ENCODE peak calls at places on chromosomes 7 and 10, in six cellular contexts. X, Y, E, W, D and B are unnamed samples.

GRCh38 chr7:32941996-32942782 is 15.1 kb upstream of the FKBP9 start:
- DNase-seq in W (peak), D (peak), E (peak), Y (no peak), X (peak), B (peak)

GRCh38 chr7:124152859-124153692 is 120.2 kb upstream of the TMEM229A start:
- DNase-seq in Y (no peak), D (peak), X (peak), E (peak), W (no peak), B (peak)

GRCh38 chr10:84783386-84783785 is 455.0 kb downstream of the CCSER2 start:
- DNase-seq in W (no peak), X (peak), D (no peak), E (peak), Y (no peak), B (peak)

GRCh38 chr10:102504976-102505300 is 1.2 kb downstream of the SUFU start:
- DNase-seq in W (no peak), X (no peak), Y (no peak), E (peak), D (no peak), B (no peak)

GRCh38 chr7:12123172-12123571 is 87.9 kb upstream of the TMEM106B start:
- DNase-seq in W (no peak), Y (no peak), D (no peak), X (no peak), E (no peak), B (no peak)

GRCh38 chr7:131067220-131067619 is 260.5 kb upstream of the MKLN1 start:
- DNase-seq in Y (no peak), E (peak), W (no peak), X (no peak), D (no peak), B (no peak)

GRCh38 chr7:107696330-107696946 is 35.8 kb downstream of the SLC26A4 start:
- DNase-seq in D (no peak), X (no peak), Y (no peak), E (no peak), W (no peak), B (no peak)

GRCh38 chr10:35735412-35735811 is 93.3 kb upstream of the FZD8 start:
- DNase-seq in D (peak), Y (no peak), E (peak), X (no peak), W (no peak), B (peak)

GRCh38 chr10:118003146-118003545 is 43.6 kb downstream of the RAB11FIP2 start:
- DNase-seq in E (peak), W (no peak), Y (no peak), X (no peak), D (no peak), B (no peak)

GRCh38 chr7:92631067-92631829 is 41.1 kb upstream of the FAM133B start:
- DNase-seq in W (no peak), D (no peak), X (no peak), E (no peak), Y (no peak), B (no peak)

GRCh38 chr7:135859548-135859947 is 110.9 kb upstream of the FAM180A start:
- DNase-seq in E (peak), W (no peak), D (peak), Y (no peak), X (no peak), B (peak)

GRCh38 chr10:55668326-55668922 is 692.6 kb downstream of the ZWINT start:
- DNase-seq in W (no peak), E (no peak), Y (no peak), D (no peak), X (peak), B (no peak)

GRCh38 chr7:34066968-34067367 is 161.6 kb downstream of the BMPER start:
- DNase-seq in Y (no peak), W (no peak), D (no peak), E (no peak), X (no peak), B (no peak)

DNA sequence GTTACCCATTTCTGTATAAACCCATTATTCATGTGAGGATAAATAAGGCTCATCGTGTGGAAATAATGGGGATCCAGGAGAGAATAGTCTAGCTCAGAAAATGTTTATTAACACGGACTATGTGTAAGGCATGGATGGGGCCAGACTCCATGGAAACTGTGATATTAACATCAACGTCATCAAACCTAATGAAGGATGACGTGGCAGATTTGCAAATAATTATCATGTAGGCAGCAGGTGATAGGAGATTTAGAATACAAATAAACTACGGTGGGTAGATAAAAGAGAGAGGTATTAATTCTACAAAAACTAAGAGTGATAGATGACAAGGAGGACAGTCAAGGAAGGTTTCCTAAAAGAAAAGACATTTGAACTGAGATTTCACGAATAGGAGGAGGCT is 592.2 kb downstream of the REEP3 start:
- DNase-seq in X (no peak), Y (no peak), D (no peak), W (no peak), E (no peak), B (no peak)
- TF ChIP-seq CTCF in X (no peak), Y (no peak), D (no peak), W (no peak), E (no peak), B (no peak)

DNA sequence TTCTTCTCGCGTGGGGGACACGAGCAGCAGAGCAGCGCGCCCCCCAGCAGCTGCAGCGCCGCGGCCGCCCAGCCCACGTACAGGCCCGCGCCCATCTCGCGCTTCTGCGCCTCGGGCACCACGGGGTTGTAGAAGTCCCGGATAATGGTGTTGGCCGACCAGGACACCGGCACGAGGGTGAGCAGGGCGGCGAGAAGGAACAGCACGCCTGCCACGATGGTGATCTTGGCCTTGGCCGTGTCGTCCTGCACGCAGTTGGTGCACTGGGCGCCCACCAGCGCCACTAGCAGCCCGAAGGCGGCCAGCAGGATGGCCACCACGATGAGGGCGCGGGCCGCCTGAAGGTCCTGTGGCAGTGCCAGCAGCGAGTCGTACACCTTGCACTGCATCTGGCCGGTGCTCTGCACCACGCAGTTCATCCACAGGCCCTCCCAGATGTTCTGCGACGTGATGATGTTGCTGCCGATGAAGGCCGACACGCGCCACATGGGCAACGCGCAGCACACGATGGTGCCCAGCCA is 529 bp downstream of the CLDN3 start:
- DNase-seq in X (no peak), D (no peak), W (no peak), E (peak), Y (no peak), B (no peak)
- H3K4me3 ChIP-seq in X (peak), D (no peak), W (no peak), E (no peak), Y (no peak), B (no peak)

GRCh38 chr7:95628831-95629439 is 32.6 kb upstream of the PDK4 start:
- DNase-seq in D (peak), Y (no peak), E (peak), X (no peak), W (no peak), B (peak)
- TF ChIP-seq CTCF in D (no peak), Y (no peak), E (no peak), X (no peak), W (no peak), B (no peak)

DNA sequence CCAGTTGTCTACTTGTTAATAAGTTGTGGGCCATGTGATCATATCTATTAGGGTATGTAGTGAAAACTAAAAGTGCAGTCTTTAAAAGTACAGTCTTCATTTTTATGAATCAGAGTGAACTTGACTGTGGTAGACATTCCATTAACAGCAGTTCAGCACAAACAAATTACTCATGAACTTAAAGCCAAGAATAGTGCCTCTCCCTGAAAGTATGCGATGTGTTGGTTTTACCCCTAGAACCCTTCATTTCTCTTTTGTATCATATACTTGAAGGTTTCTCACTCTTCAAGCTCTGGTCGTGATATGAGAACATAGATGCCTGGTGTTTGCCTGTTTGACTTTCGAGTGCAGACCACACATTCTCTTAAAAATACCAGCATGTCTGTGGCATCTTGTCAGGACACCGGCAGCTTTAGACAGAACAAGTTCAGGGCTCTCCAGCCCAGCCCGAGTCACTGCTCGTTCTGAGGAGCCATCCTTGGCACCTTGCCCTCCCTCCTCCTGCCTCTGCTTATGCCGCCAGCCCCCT is 159.3 kb downstream of the LCOR start:
- DNase-seq in W (no peak), X (no peak), D (peak), Y (no peak), E (peak), B (peak)
- H3K4me3 ChIP-seq in W (no peak), X (no peak), D (peak), Y (no peak), E (no peak), B (peak)

GRCh38 chr7:20539201-20539600 is 76.3 kb upstream of the ABCB5 start:
- DNase-seq in W (no peak), X (no peak), D (no peak), Y (no peak), E (peak), B (no peak)
- TF ChIP-seq CTCF in W (no peak), X (no peak), D (no peak), Y (peak), E (peak), B (peak)

GRCh38 chr10:17202506-17202905 is 1.0 kb upstream of the TRDMT1 start:
- DNase-seq in Y (no peak), E (no peak), D (no peak), W (no peak), X (no peak), B (no peak)

GRCh38 chr10:17200035-17200884 is 1.2 kb downstream of the TRDMT1 start:
- DNase-seq in Y (no peak), X (no peak), E (peak), W (no peak), D (no peak), B (no peak)

GRCh38 chr10:17199351-17199804 is 2.1 kb downstream of the TRDMT1 start:
- DNase-seq in X (no peak), E (peak), Y (no peak), W (no peak), D (peak), B (peak)

GRCh38 chr10:17200885-17201164 is 647 bp downstream of the TRDMT1 start:
- DNase-seq in W (peak), E (peak), X (peak), Y (no peak), D (peak), B (peak)

DNA sequence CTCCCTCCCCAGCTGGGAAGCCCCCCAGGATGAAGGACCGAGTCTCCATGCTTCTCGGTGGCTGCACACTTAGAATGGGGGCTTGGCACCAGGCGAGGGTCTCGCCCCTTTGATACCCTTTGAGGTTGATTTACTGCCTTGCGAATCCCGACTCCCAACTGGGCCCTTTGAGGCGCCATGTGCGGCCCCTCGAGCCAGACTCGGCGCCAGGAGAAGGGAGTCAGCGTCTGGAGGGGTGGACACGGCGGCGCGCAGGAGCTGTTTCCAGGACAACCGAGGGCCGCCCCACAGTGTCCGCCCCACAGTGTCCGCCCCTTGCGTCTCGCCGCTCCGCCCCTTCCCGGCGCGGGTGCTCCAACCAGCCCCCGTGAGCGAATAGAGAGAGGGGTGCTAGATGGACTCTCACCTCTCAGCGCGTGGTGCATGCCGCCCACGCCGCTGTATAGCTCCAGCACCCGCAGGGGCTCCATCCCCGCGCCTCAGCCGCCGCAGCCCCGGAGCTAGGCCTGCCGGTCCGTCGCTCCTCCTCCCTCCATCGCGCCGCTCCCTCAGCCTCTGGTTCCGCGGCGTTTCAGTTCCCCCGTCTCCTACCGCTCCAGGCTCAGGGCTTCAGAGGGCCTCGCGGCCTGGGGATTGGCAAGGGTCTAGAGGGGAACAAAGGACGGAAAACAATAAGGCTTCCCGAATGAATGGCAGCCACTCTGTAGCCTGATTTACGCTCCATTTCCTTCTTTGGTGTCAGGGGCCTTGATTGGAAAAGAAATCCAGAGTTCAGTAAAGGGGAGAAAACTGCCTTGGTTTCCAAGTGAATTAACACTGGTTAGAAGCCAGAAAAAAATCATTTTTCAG is at the start of gene TRDMT1:
- DNase-seq in X (peak), Y (no peak), W (peak), E (peak), D (peak), B (peak)
- H3K4me3 ChIP-seq in X (peak), Y (peak), W (peak), E (peak), D (peak), B (peak)